ENCODE peak calls at places on chromosomes 7 and 10, in five cellular contexts. M, Y, V, G and R are unnamed samples.

GRCh38 chr7:155589001-155589980 is 42.9 kb upstream of the CNPY1 start:
- DNase-seq in M (no peak), Y (no peak), V (no peak), G (no peak), R (no peak)

GRCh38 chr7:25246306-25246705 is 18.0 kb upstream of the NPVF start:
- DNase-seq in M (no peak), Y (no peak), V (no peak), G (no peak), R (no peak)

GRCh38 chr10:93745411-93746065 is 12.2 kb upstream of the LGI1 start:
- DNase-seq in M (peak), Y (peak), V (peak), G (peak), R (peak)

GRCh38 chr10:122267849-122268737 is 3.0 kb upstream of the BTBD16 start:
- DNase-seq in M (peak), Y (peak), V (peak), G (peak), R (peak)

GRCh38 chr10:77877461-77878344 is 48.9 kb downstream of the DLG5 start:
- DNase-seq in M (peak), Y (peak), V (peak), G (peak), R (peak)

GRCh38 chr7:67267914-67268313 is 271.3 kb downstream of the TYW1 start:
- DNase-seq in M (peak), Y (no peak), V (no peak), G (peak), R (peak)

GRCh38 chr7:26115628-26116027 is 36.4 kb upstream of the NFE2L3 start:
- DNase-seq in M (no peak), Y (no peak), V (no peak), G (no peak), R (peak)

GRCh38 chr10:91493313-91493712 is 83.2 kb downstream of the HECTD2 start:
- DNase-seq in M (peak), Y (no peak), V (no peak), G (peak), R (no peak)

GRCh38 chr10:103554488-103555320 is 61.2 kb downstream of the NEURL1 start:
- DNase-seq in M (peak), Y (peak), V (peak), G (peak), R (peak)

GRCh38 chr7:151621961-151622360 is 102.3 kb upstream of the RHEB start:
- DNase-seq in M (no peak), Y (no peak), V (peak), G (no peak), R (no peak)

GRCh38 chr7:151626422-151627115 is 106.9 kb upstream of the RHEB start:
- DNase-seq in M (peak), Y (peak), V (peak), G (peak), R (peak)

GRCh38 chr7:151624246-151624928 is 104.7 kb upstream of the RHEB start:
- DNase-seq in M (peak), Y (no peak), V (no peak), G (no peak), R (no peak)

GRCh38 chr7:151628846-151629604 is 109.3 kb upstream of the RHEB start:
- DNase-seq in M (no peak), Y (no peak), V (no peak), G (no peak), R (peak)

GRCh38 chr7:151623766-151624165 is 104.1 kb upstream of the RHEB start:
- DNase-seq in M (no peak), Y (no peak), V (no peak), G (no peak), R (no peak)
- H3K23ac ChIP-seq in M (no peak), Y (no peak), V (no peak), G (no peak), R (no peak)

GRCh38 chr10:36383349-36383748 is 741.3 kb upstream of the FZD8 start:
- DNase-seq in M (no peak), Y (no peak), V (no peak), G (no peak), R (no peak)
- H3K23ac ChIP-seq in M (no peak), Y (no peak), V (no peak), G (no peak), R (no peak)

DNA sequence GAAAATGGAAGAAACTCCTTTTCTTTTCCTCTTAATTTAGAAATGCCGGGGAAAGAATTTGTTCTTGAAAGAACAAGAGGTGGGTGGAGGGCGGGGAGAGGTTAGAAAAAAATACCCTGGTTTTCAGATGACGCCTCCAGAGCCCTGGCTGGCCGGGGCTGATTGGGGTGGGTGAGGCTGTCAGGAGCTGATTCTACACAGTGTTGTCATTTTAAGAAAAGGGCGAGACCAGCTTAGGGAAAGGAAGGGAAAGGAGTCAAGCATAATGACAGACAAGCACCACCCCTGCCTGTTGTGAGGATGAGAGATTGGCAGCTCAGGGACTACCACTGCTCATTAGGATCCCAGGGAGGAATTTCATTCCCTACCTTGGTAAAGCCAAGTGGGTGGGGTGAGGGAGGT is 9.9 kb upstream of the FAM180A start:
- DNase-seq in M (peak), Y (no peak), V (no peak), G (no peak), R (peak)
- H3K23ac ChIP-seq in M (no peak), Y (no peak), V (no peak), G (no peak), R (no peak)

GRCh38 chr7:44522315-44522714 is 18.8 kb downstream of the NPC1L1 start:
- DNase-seq in M (no peak), Y (no peak), V (no peak), G (no peak), R (no peak)
- H3K23ac ChIP-seq in M (no peak), Y (peak), V (no peak), G (no peak), R (no peak)

GRCh38 chr10:15563161-15563715 is 156.5 kb downstream of the ITGA8 start:
- DNase-seq in M (no peak), Y (no peak), V (no peak), G (no peak), R (no peak)

GRCh38 chr10:15562578-15562977 is 157.1 kb downstream of the ITGA8 start:
- DNase-seq in M (no peak), Y (no peak), V (no peak), G (no peak), R (no peak)

GRCh38 chr10:15562116-15562515 is 157.6 kb downstream of the ITGA8 start:
- DNase-seq in M (no peak), Y (no peak), V (no peak), G (no peak), R (no peak)

GRCh38 chr10:15558136-15558535 is 161.6 kb downstream of the ITGA8 start:
- DNase-seq in M (peak), Y (no peak), V (no peak), G (peak), R (no peak)
- H3K23ac ChIP-seq in M (no peak), Y (no peak), V (no peak), G (no peak), R (no peak)